ENCODE peak calls at places on chromosomes 4 and X, in nine cellular contexts. F is AG20443, Y is LHCN-M2, V is Ammon's horn, T is amygdala, I is left colon, G is mucosa of descending colon, H is astrocyte of the hippocampus, L is mesendoderm. O is an unnamed sample.

GRCh38 chrX:20487227-20487626 is 220.5 kb upstream of the RPS6KA3 start:
- DNase-seq in T (no peak), H (peak), I (no peak), F (no peak), G (no peak), V (no peak), L (no peak), Y (peak), O (no peak)

GRCh38 chrX:14779589-14779988 is 93.3 kb downstream of the FANCB start:
- DNase-seq in G (no peak), F (no peak), L (no peak), T (no peak), H (no peak), Y (no peak), I (no peak), V (no peak), O (no peak)

GRCh38 chr4:73870260-73870659 is 1.1 kb downstream of the CXCL1 start:
- DNase-seq in H (no peak), Y (no peak), T (no peak), G (no peak), I (peak), V (no peak), L (peak), F (no peak), O (no peak)

GRCh38 chrX:55119712-55120111 is 30.9 kb downstream of the PAGE2 start:
- DNase-seq in F (no peak), G (no peak), L (no peak), Y (peak), V (no peak), I (no peak), T (no peak), H (no peak), O (no peak)

GRCh38 chr4:115229873-115230272 is 116.5 kb upstream of the NDST4 start:
- DNase-seq in H (no peak), Y (no peak), T (no peak), V (no peak), L (no peak), F (no peak), G (no peak), I (no peak), O (no peak)

GRCh38 chr4:65033899-65034298 is 624.6 kb upstream of the TECRL start:
- DNase-seq in Y (no peak), I (no peak), G (no peak), T (no peak), L (no peak), F (no peak), V (no peak), H (peak), O (no peak)

GRCh38 chr4:86498560-86499166 is 95.5 kb upstream of the PTPN13 start:
- DNase-seq in V (peak), L (peak), G (no peak), T (peak), I (no peak), H (peak), Y (peak), F (peak), O (no peak)

GRCh38 chr4:35247047-35247446 is 997.3 kb downstream of the ARAP2 start:
- DNase-seq in L (peak), Y (no peak), T (no peak), H (no peak), V (no peak), G (no peak), I (no peak), F (no peak), O (no peak)

GRCh38 chrX:352181-352580 is 33.6 kb upstream of the GTPBP6 start:
- DNase-seq in G (peak), F (no peak), T (no peak), V (no peak), I (no peak), Y (no peak), H (no peak), L (no peak), O (no peak)

GRCh38 chr4:156763511-156763910 is 208.1 kb downstream of the PDGFC start:
- DNase-seq in V (peak), G (no peak), H (no peak), Y (peak), T (no peak), I (no peak), L (no peak), F (no peak), O (no peak)

GRCh38 chr4:13640149-13640671 is 12.7 kb upstream of the BOD1L1 start:
- DNase-seq in T (no peak), Y (peak), H (peak), V (no peak), L (peak), I (no peak), F (no peak), G (no peak), O (no peak)

GRCh38 chrX:151912780-151913179 is at the start of gene MAGEA4:
- DNase-seq in F (no peak), H (no peak), V (no peak), I (no peak), T (no peak), G (no peak), Y (no peak), L (no peak), O (no peak)

GRCh38 chr4:5399790-5400421 is 308.5 kb downstream of the EVC2 start:
- DNase-seq in H (peak), I (no peak), L (peak), F (peak), Y (peak), V (no peak), T (no peak), G (no peak), O (no peak)

GRCh38 chrX:2500681-2501151 is at the start of the genes DHRSX and ZBED1:
- DNase-seq in T (no peak), L (peak), H (peak), I (peak), Y (peak), V (no peak), F (peak), G (peak), O (peak)

GRCh38 chrX:135740683-135741149 is 27.3 kb downstream of the CT45A3 start:
- DNase-seq in G (no peak), Y (peak), I (no peak), V (peak), H (peak), T (no peak), L (no peak), F (peak), O (no peak)

GRCh38 chrX:130118396-130118795 is 8.1 kb upstream of the ELF4 start:
- DNase-seq in H (peak), Y (peak), T (no peak), L (no peak), V (no peak), G (no peak), F (peak), I (no peak), O (no peak)

GRCh38 chr4:168631241-168632151 is 134.6 kb downstream of the PALLD start:
- DNase-seq in G (peak), H (peak), L (peak), Y (peak), T (no peak), F (peak), I (peak), V (peak), O (peak)

GRCh38 chrX:110310896-110311295 is 7.0 kb downstream of the AMMECR1 start:
- DNase-seq in L (no peak), F (no peak), T (no peak), Y (peak), I (no peak), V (no peak), H (no peak), G (no peak), O (no peak)

GRCh38 chr4:147488551-147488950 is 7.7 kb downstream of the EDNRA start:
- DNase-seq in G (no peak), I (no peak), T (no peak), L (no peak), F (no peak), H (no peak), V (no peak), Y (no peak), O (no peak)

GRCh38 chr4:88216395-88216794 is 58.0 kb upstream of the ABCG2 start:
- DNase-seq in V (no peak), L (no peak), F (no peak), T (no peak), Y (no peak), H (no peak), I (peak), G (no peak), O (no peak)

GRCh38 chr4:171846232-171846631 is 33.0 kb downstream of the GALNTL6 start:
- DNase-seq in H (peak), T (no peak), L (peak), Y (peak), I (no peak), G (no peak), F (peak), V (no peak), O (no peak)

GRCh38 chrX:150036181-150036580 is 97.9 kb upstream of the EOLA2 start:
- DNase-seq in I (peak), F (peak), G (no peak), V (no peak), T (no peak), H (peak), Y (peak), L (no peak), O (no peak)

GRCh38 chr4:140049024-140049923 is 104.7 kb downstream of the MAML3 start:
- DNase-seq in Y (no peak), G (peak), T (no peak), L (peak), I (peak), V (peak), F (peak), H (peak), O (peak)

GRCh38 chrX:41718481-41719245 is 5.3 kb upstream of the GPR82 start:
- DNase-seq in F (no peak), H (peak), T (peak), Y (no peak), V (peak), G (no peak), I (no peak), L (peak), O (no peak)

GRCh38 chrX:132957211-132958085 is 981 bp downstream of the HS6ST2 start:
- DNase-seq in G (peak), F (peak), H (peak), L (peak), T (no peak), V (no peak), I (no peak), Y (no peak), O (no peak)

GRCh38 chrX:17521871-17522693 is 147.1 kb downstream of the NHS start:
- DNase-seq in Y (no peak), T (no peak), I (no peak), H (peak), G (no peak), F (peak), V (no peak), L (peak), O (no peak)

GRCh38 chr4:30610361-30610760 is 109.8 kb upstream of the PCDH7 start:
- DNase-seq in H (no peak), Y (no peak), L (no peak), V (no peak), T (no peak), I (no peak), G (no peak), F (no peak), O (no peak)

GRCh38 chrX:19966056-19966455 is 24.8 kb downstream of the BCLAF3 start:
- DNase-seq in T (no peak), H (no peak), I (no peak), V (no peak), F (no peak), L (no peak), Y (no peak), G (no peak), O (no peak)

GRCh38 chr4:13876151-13876550 is 248.6 kb upstream of the BOD1L1 start:
- DNase-seq in V (no peak), I (no peak), F (no peak), H (peak), T (no peak), G (no peak), L (no peak), Y (no peak), O (no peak)

GRCh38 chr4:181523973-181524372 is 719.2 kb upstream of the TENM3 start:
- DNase-seq in F (no peak), V (no peak), Y (no peak), G (no peak), H (no peak), L (no peak), I (no peak), T (no peak), O (no peak)

GRCh38 chrX:3384330-3384729 is 37.9 kb upstream of the MXRA5 start:
- DNase-seq in G (no peak), T (no peak), H (peak), V (no peak), L (peak), F (peak), I (no peak), Y (no peak), O (no peak)

GRCh38 chrX:119121341-119121740 is 6.3 kb downstream of the KIAA1210 start:
- DNase-seq in Y (peak), V (no peak), I (no peak), H (peak), T (no peak), G (no peak), F (peak), L (no peak), O (no peak)

GRCh38 chr4:142091691-142092182 is 455.4 kb downstream of the IL15 start:
- DNase-seq in G (no peak), L (no peak), T (no peak), I (no peak), V (no peak), H (peak), F (peak), Y (peak), O (no peak)

GRCh38 chrX:19382500-19383145 is 38.9 kb downstream of the PDHA1 start:
- DNase-seq in F (peak), L (peak), H (peak), Y (peak), I (no peak), T (no peak), V (peak), G (no peak), O (peak)

GRCh38 chr4:8251110-8251883 is 18.3 kb upstream of the HTRA3 start:
- DNase-seq in F (no peak), I (no peak), H (no peak), L (no peak), Y (no peak), T (no peak), V (no peak), G (no peak), O (no peak)

GRCh38 chr4:39706334-39706733 is 8.4 kb downstream of the UBE2K start:
- DNase-seq in I (peak), T (no peak), F (peak), G (no peak), Y (peak), H (peak), V (no peak), L (peak), O (peak)